ENCODE peak calls at places on chromosomes 13 and 19, in eight cellular contexts. H is HCT116, W is IMR-90, C is body of pancreas, D is esophagus muscularis mucosa, A is heart left ventricle, Y is H1, F is spleen. U is an unnamed sample.

GRCh38 chr13:42041684-42042035 is 6.8 kb upstream of the DGKH start:
- DNase-seq in H (no peak), W (peak; percentile 63), C (peak; percentile 55), D (no peak), A (peak; percentile 69), Y (peak; percentile 71), F (no peak), U (peak; percentile 77)

GRCh38 chr19:18065173-18065495 is 21.6 kb downstream of the IL12RB1 start:
- DNase-seq in H (no peak), W (no peak), C (no peak), D (no peak), A (no peak), Y (no peak), F (no peak), U (no peak)

GRCh38 chr13:113176292-113176691 is 17.8 kb downstream of the PROZ start:
- DNase-seq in H (no peak), W (no peak), C (no peak), D (no peak), A (no peak), Y (no peak), F (peak; percentile 82), U (no peak)

GRCh38 chr19:47319923-47320871 is 10.5 kb downstream of the C5AR1 start:
- DNase-seq in H (no peak), W (no peak), C (no peak), D (no peak), A (no peak), Y (no peak), F (no peak), U (no peak)

GRCh38 chr19:30222428-30222873 is 149.7 kb upstream of the ZNF536 start:
- DNase-seq in H (no peak), W (no peak), C (no peak), D (no peak), A (no peak), Y (peak; percentile 90), F (no peak), U (peak; percentile 29)

GRCh38 chr19:27773318-27774094 is 1439.4 kb downstream of the UQCRFS1 start:
- DNase-seq in H (no peak), W (no peak), C (no peak), D (no peak), A (no peak), Y (no peak), F (no peak), U (no peak)

GRCh38 chr19:5293607-5294089 is 47.0 kb downstream of the PTPRS start:
- DNase-seq in H (no peak), W (peak; percentile 40), C (no peak), D (no peak), A (no peak), Y (peak; percentile 86), F (no peak), U (peak; percentile 46)

GRCh38 chr13:108156749-108157148 is 58.6 kb downstream of the LIG4 start:
- DNase-seq in H (no peak), W (no peak), C (no peak), D (no peak), A (no peak), Y (no peak), F (no peak), U (no peak)

GRCh38 chr13:44969858-44970484 is 19.3 kb downstream of the NUFIP1 start:
- DNase-seq in H (peak; percentile 26), W (peak; percentile 71), C (peak; percentile 39), D (no peak), A (no peak), Y (no peak), F (no peak), U (no peak)

GRCh38 chr19:48760514-48761221 is 5.3 kb downstream of the FGF21 start:
- DNase-seq in H (no peak), W (no peak), C (no peak), D (no peak), A (peak; percentile 29), Y (no peak), F (no peak), U (no peak)

GRCh38 chr19:18433039-18433691 is 4.8 kb downstream of the ISYNA1 start:
- DNase-seq in H (no peak), W (no peak), C (no peak), D (no peak), A (no peak), Y (peak; percentile 73), F (peak; percentile 92), U (peak; percentile 45)

GRCh38 chr13:75410207-75410606 is 71.8 kb downstream of the TBC1D4 start:
- DNase-seq in H (no peak), W (no peak), C (no peak), D (no peak), A (peak; percentile 56), Y (no peak), F (no peak), U (no peak)

GRCh38 chr19:49890349-49891311 is 6.1 kb downstream of the IL4I1 start:
- DNase-seq in H (no peak), W (no peak), C (no peak), D (no peak), A (no peak), Y (peak; percentile 95), F (peak; percentile 89), U (peak; percentile 33)

GRCh38 chr19:36256853-36257511 is 42.1 kb downstream of the ZNF146 start:
- DNase-seq in H (no peak), W (no peak), C (no peak), D (no peak), A (no peak), Y (peak; percentile 57), F (no peak), U (no peak)

GRCh38 chr13:30334663-30335386 is 27.5 kb upstream of the KATNAL1 start:
- DNase-seq in H (peak; percentile 59), W (peak; percentile 4), C (peak; percentile 38), D (no peak), A (no peak), Y (peak; percentile 63), F (no peak), U (no peak)

GRCh38 chr13:109647046-109647445 is 139.3 kb downstream of the IRS2 start:
- DNase-seq in H (no peak), W (no peak), C (no peak), D (no peak), A (no peak), Y (no peak), F (no peak), U (no peak)

GRCh38 chr19:33750587-33751385 is 45.9 kb upstream of the KCTD15 start:
- DNase-seq in H (no peak), W (no peak), C (no peak), D (no peak), A (no peak), Y (no peak), F (no peak), U (no peak)

GRCh38 chr13:63651394-63651793 is 2235.7 kb upstream of the PCDH20 start:
- DNase-seq in H (no peak), W (no peak), C (no peak), D (no peak), A (no peak), Y (no peak), F (no peak), U (no peak)

GRCh38 chr19:13101590-13102415 is 855 bp downstream of the LYL1 start:
- DNase-seq in H (no peak), W (no peak), C (no peak), D (no peak), A (no peak), Y (no peak), F (no peak), U (no peak)
- H3K4me3 ChIP-seq in H (peak overlapping the region; percentile 45), W (no peak overlapping the region), C (no peak overlapping the region), D (peak overlapping the region; percentile 57), A (peak overlapping the region; percentile 59), Y (no peak overlapping the region), F (peak overlapping the region; percentile 57), U (no peak overlapping the region)

DNA sequence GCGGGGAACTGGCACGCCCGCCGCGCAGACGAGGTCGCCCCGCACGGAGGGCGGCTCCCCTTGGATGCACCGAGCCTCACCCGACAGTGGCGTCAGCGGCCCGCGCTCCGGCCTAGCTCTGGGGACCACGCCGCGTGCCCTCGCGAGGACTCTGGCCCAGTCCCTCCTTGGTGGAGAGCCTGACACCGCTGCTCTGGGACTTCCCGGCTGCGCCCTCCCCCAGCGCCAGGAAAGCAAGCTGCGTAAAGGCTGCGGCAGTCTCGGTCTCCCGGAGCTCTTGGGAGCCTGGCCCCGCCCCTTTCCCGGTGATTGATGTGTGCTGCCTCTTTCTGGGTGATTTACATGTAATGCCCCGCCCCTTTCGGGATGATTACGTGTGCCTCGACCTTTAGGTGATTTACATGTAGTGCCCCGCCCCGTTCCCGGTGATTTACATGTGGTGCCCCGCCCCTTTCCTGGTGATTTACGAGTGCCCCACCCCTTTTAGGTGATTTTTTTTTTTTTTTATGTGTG is at the start of gene LENG9:
- DNase-seq in H (peak; percentile 99), W (peak; percentile 97), C (peak; percentile 100), D (peak; percentile 100), A (peak; percentile 99), Y (peak; percentile 98), F (peak; percentile 99), U (peak; percentile 91)
- TF ChIP-seq POLR2A in H (peak; percentile 84), W (peak; percentile 11), C (peak; percentile 97), D (peak; percentile 94), A (no peak), Y (peak; percentile 57), F (peak; percentile 57), U (no peak)

GRCh38 chr13:27964741-27965323 is 4.3 kb downstream of the CDX2 start:
- DNase-seq in H (no peak), W (no peak), C (no peak), D (no peak), A (no peak), Y (no peak), F (no peak), U (no peak)
- H3K27ac ChIP-seq in H (no peak overlapping the region), W (no peak overlapping the region), C (peak overlapping the region; percentile 72), D (no peak overlapping the region), A (no peak overlapping the region), Y (no peak overlapping the region), F (no peak overlapping the region), U (no peak overlapping the region)

DNA sequence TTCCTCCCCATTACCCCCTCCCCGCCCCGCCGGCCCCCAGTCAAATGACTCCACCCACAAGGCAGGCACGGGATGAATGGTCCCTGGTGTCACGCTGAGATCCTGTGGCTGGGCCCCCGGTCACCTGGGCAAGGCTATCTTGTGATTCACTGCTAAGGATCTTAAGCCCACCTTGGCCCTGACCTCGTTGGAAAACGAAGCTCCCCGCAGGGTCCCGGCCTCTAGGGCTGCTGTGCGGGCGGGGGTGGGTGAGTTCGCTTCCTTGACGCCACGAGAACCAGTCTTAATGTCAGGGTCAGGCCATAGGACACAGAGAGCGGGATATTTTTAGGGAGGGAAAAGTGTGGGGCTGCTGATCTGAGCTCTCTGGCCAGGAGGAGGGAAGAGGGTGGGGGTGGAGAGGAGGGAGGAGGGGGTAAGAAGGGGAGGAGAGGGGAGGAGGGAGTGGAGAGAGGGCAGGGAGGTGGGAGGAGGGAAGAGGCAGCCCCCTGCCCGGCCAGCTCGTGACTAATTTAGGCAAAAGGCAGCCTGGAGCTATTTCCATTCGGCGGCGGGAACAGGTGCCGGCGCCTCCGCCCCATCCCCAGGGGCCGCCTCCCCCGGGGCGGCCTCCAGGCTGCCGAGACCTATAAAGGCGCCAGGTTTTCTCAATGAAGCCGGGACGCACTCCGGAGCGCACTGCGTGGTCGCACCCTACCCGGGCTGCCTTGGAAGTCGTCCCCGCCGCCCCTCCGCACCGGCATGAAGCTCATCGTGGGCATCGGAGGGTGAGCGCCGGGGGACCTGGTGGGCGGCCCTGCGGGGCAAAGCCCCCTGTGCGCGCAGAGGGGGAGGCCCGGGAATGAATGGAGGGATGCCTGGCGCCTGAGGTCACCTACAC is at the start of gene NMRK2:
- DNase-seq in H (no peak), W (no peak), C (no peak), D (no peak), A (peak; percentile 78), Y (peak; percentile 88), F (no peak), U (no peak)
- H3K4me3 ChIP-seq in H (no peak within 1 kb of the TSS), W (no peak within 1 kb of the TSS), C (no peak within 1 kb of the TSS), D (peak within 1 kb of the TSS; percentile 28), A (peak within 1 kb of the TSS; percentile 59), Y (peak within 1 kb of the TSS; percentile 96), F (no peak within 1 kb of the TSS), U (no peak within 1 kb of the TSS)